ENCODE peak calls at places on chromosomes 16 and 17, in four cellular contexts. N is GM12878, G is K562, A is HL-60. T is an unnamed sample.

GRCh38 chr16:47965439-47965838 is 190.4 kb downstream of the ABCC12 start:
- DNase-seq in N (no peak), A (no peak), G (no peak), T (no peak)

GRCh38 chr17:64682261-64683181 is 20.4 kb upstream of the SMURF2 start:
- DNase-seq in N (no peak), A (no peak), G (no peak), T (no peak)

GRCh38 chr16:88430185-88430523 is 22.9 kb upstream of the ZFPM1 start:
- DNase-seq in A (no peak), N (no peak), G (no peak), T (peak; percentile 73)

GRCh38 chr17:83155128-83156081 is 76.0 kb downstream of the METRNL start:
- DNase-seq in A (no peak), G (no peak), N (no peak), T (no peak)

GRCh38 chr16:58684001-58684353 is 593 bp downstream of the SLC38A7 start:
- DNase-seq in A (peak; percentile 40), G (no peak), N (no peak), T (no peak)

GRCh38 chr17:68457168-68457538 is at the start of gene WIPI1:
- DNase-seq in G (no peak), N (no peak), A (no peak), T (no peak)

GRCh38 chr17:17886253-17886652 is 49.5 kb upstream of the SREBF1 start:
- DNase-seq in A (no peak), G (no peak), N (no peak), T (no peak)

GRCh38 chr17:80593171-80593570 is 48.5 kb downstream of the RPTOR start:
- DNase-seq in A (no peak), G (no peak), N (no peak), T (no peak)

GRCh38 chr17:82000803-82001649 is 21.7 kb downstream of the CENPX start:
- DNase-seq in G (no peak), A (no peak), N (no peak), T (no peak)

GRCh38 chr17:68433911-68434503 is 23.3 kb downstream of the WIPI1 start:
- DNase-seq in A (no peak), N (no peak), G (no peak), T (no peak)

GRCh38 chr16:48555597-48555996 is 54.4 kb downstream of the N4BP1 start:
- DNase-seq in N (no peak), A (no peak), G (no peak), T (no peak)

GRCh38 chr17:66661411-66661843 is 173.5 kb upstream of the CACNG5 start:
- DNase-seq in G (peak; percentile 18), A (peak; percentile 53), N (no peak), T (no peak)

GRCh38 chr17:12985431-12986285 is 32.2 kb downstream of the ELAC2 start:
- DNase-seq in N (no peak), G (no peak), A (no peak), T (no peak)

GRCh38 chr17:44311562-44312181 is 3.3 kb downstream of the RUNDC3A start:
- DNase-seq in G (no peak), N (no peak), A (no peak), T (no peak)

GRCh38 chr17:57706761-57707160 is 38.3 kb downstream of the CCDC182 start:
- DNase-seq in A (no peak), G (no peak), N (no peak), T (no peak)

GRCh38 chr17:4850236-4850635 is 17.1 kb downstream of the MINK1 start:
- DNase-seq in N (no peak), A (no peak), G (no peak), T (no peak)

GRCh38 chr16:64920211-64920610 is 201.7 kb downstream of the CDH11 start:
- DNase-seq in N (no peak), G (no peak), A (no peak), T (no peak)

GRCh38 chr16:66270333-66270927 is 96.1 kb upstream of the CDH5 start:
- DNase-seq in A (peak; percentile 52), G (peak; percentile 91), N (no peak), T (peak; percentile 88)

GRCh38 chr17:36475346-36475970 is 11.0 kb upstream of the ZNHIT3 start:
- DNase-seq in A (no peak), G (no peak), N (no peak), T (no peak)

GRCh38 chr16:79011282-79011681 is 589.3 kb downstream of the MAF start:
- DNase-seq in A (no peak), N (no peak), G (no peak), T (no peak)

GRCh38 chr16:49529646-49530045 is 156.0 kb downstream of the C16orf78 start:
- DNase-seq in N (peak; percentile 47), A (no peak), G (no peak), T (no peak)

DNA sequence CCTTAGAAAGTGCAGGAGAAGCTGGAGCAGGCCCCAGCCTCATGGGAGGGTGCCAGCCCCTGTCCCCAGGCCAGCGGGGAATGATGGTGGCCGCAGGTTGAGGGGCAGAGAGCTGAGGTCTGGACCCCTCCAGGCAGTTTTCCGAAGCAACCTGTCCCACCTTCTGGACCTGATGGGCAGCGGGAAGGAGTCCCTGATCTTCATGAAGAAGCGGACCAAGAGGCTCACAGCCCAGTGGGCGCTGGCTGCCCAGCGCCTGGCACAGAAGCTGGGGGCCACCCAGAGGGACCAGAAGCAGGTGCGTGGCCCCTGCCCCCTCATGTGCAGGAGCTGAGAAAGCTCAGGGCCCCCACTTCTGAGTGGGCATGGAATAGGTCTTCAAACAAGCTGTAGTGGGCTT is 36.8 kb downstream of the MGAT5B start:
- DNase-seq in N (no peak), A (no peak), G (no peak), T (no peak)
- TF ChIP-seq SPI1 in N (no peak), A (no peak), G (no peak), T (no peak)

GRCh38 chr17:21161498-21162393 is 35.0 kb downstream of the DHRS7B start:
- DNase-seq in G (no peak), N (no peak), A (no peak), T (no peak)
- TF ChIP-seq POLR2AphosphoS5 in G (no peak), N (no peak), A (no peak), T (no peak)

DNA sequence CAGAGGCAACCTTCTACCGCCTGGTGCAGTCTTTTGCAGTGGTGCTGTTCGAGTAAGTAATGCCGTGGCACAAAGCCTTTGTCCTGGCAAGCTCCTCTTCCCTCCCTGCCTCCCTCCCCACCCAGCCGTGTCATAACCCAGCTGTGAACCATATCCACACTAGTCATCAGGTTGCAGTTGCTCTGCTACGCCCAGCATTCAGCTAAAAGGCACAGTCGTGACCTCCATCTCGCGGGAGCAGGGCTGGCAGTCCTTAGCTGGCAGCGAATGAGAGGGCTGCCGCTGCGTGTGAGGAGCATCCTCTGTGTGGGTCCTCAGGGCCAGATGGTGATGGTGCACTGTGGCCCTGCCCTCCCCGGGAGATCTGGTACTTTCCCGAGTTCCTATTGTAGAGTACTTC is 39.3 kb downstream of the CIBAR2 start:
- DNase-seq in N (no peak), G (no peak), A (no peak), T (no peak)
- TF ChIP-seq SPI1 in N (no peak), G (no peak), A (no peak), T (no peak)

GRCh38 chr17:7833011-7833794 is 814 bp upstream of the KDM6B start:
- DNase-seq in G (no peak), N (no peak), A (no peak), T (no peak)
- TF ChIP-seq POLR2AphosphoS5 in G (no peak), N (no peak), A (no peak), T (no peak)

GRCh38 chr16:85291302-85292148 is 179.3 kb upstream of the CIBAR2 start:
- DNase-seq in A (no peak), G (peak; percentile 75), N (no peak), T (no peak)
- TF ChIP-seq SPI1 in A (no peak), G (no peak), N (no peak), T (no peak)

GRCh38 chr16:53211253-53211652 is 156.5 kb downstream of the CHD9 start:
- DNase-seq in A (no peak), G (no peak), N (no peak), T (no peak)

GRCh38 chr16:53212899-53213235 is 158.1 kb downstream of the CHD9 start:
- DNase-seq in N (no peak), A (no peak), G (no peak), T (no peak)

GRCh38 chr16:53209489-53209888 is 154.7 kb downstream of the CHD9 start:
- DNase-seq in N (no peak), G (no peak), A (no peak), T (no peak)

GRCh38 chr16:53213542-53213941 is 158.8 kb downstream of the CHD9 start:
- DNase-seq in G (no peak), A (no peak), N (no peak), T (no peak)

GRCh38 chr16:53207810-53208752 is 153.3 kb downstream of the CHD9 start:
- DNase-seq in G (peak; percentile 54), N (peak; percentile 69), A (peak; percentile 76), T (peak; percentile 47)
- TF ChIP-seq POLR2AphosphoS5 in G (peak; percentile 59), N (peak; percentile 80), A (peak; percentile 50), T (peak; percentile 71)

GRCh38 chr17:78815696-78816095 is 24.9 kb downstream of the USP36 start:
- DNase-seq in G (no peak), A (no peak), N (no peak), T (no peak)
- TF ChIP-seq SPI1 in G (no peak), A (no peak), N (no peak), T (no peak)

GRCh38 chr16:75262104-75262799 is 10.8 kb upstream of the BCAR1 start:
- DNase-seq in A (no peak), N (no peak), G (no peak), T (no peak)
- TF ChIP-seq POLR2AphosphoS5 in A (no peak), N (no peak), G (no peak), T (no peak)